ENCODE peak calls at places on chromosomes 2 and 18, in five cellular contexts. Y is IMR-90, E is NB4, K is GM23248, B is gastrocnemius medialis. Q is an unnamed sample.
A peak's percentile ranks its signal among the peaks of the same experiment; 100 is the strongest.

GRCh38 chr2:138180691-138181386 is 216.6 kb downstream of the HNMT start:
- DNase-seq in Y (no peak), B (no peak), K (no peak), E (no peak), Q (no peak)

GRCh38 chr2:224793961-224794360 is 77.8 kb upstream of the CCDC195 start:
- DNase-seq in Y (no peak), E (no peak), K (peak; percentile 82), B (no peak), Q (no peak)

GRCh38 chr18:67354091-67354490 is 162.4 kb downstream of the DSEL start:
- DNase-seq in B (no peak), K (no peak), Y (no peak), E (no peak), Q (no peak)

GRCh38 chr2:2846379-2847130 is 515.5 kb upstream of the MYT1L start:
- DNase-seq in B (peak; percentile 86), E (no peak), Y (no peak), K (no peak), Q (peak; percentile 62)

GRCh38 chr2:232889876-232890401 is 19.9 kb downstream of the SNORC start:
- DNase-seq in E (no peak), K (no peak), B (no peak), Y (no peak), Q (peak; percentile 52)

GRCh38 chr2:181778621-181779195 is 98.4 kb upstream of the NEUROD1 start:
- DNase-seq in Y (peak; percentile 25), B (no peak), K (peak; percentile 15), E (no peak), Q (no peak)

GRCh38 chr2:175414872-175415487 is 233.5 kb upstream of the ATP5MC3 start:
- DNase-seq in K (peak; percentile 67), Y (peak; percentile 54), E (peak; percentile 90), B (peak; percentile 5), Q (peak; percentile 61)

GRCh38 chr18:4068552-4069158 is 386.5 kb downstream of the DLGAP1 start:
- DNase-seq in Y (peak; percentile 56), B (no peak), K (peak; percentile 52), E (peak; percentile 46), Q (no peak)

GRCh38 chr2:120613742-120614481 is 121.8 kb upstream of the GLI2 start:
- DNase-seq in E (no peak), K (peak; percentile 22), B (no peak), Y (peak; percentile 84), Q (no peak)

GRCh38 chr18:47992266-47992665 is 61.8 kb upstream of the SMAD2 start:
- DNase-seq in B (no peak), K (no peak), E (no peak), Y (no peak), Q (no peak)

GRCh38 chr18:23668731-23669130 is 6.0 kb upstream of the ANKRD29 start:
- DNase-seq in E (no peak), Y (no peak), B (no peak), K (peak; percentile 20), Q (no peak)

GRCh38 chr2:134142903-134143302 is 111.0 kb upstream of the MGAT5 start:
- DNase-seq in E (no peak), Y (peak; percentile 39), K (peak; percentile 29), B (no peak), Q (no peak)

GRCh38 chr2:64311948-64312621 is 141.9 kb upstream of the LGALSL start:
- DNase-seq in Y (peak; percentile 78), E (peak; percentile 64), B (peak; percentile 65), K (peak; percentile 97), Q (peak; percentile 86)

GRCh38 chr2:98880266-98881152 is 55.5 kb downstream of the CRACDL start:
- DNase-seq in B (no peak), K (no peak), E (no peak), Y (no peak), Q (peak; percentile 49)

GRCh38 chr18:73164430-73164829 is 296.6 kb upstream of the NETO1 start:
- DNase-seq in B (no peak), E (no peak), Y (no peak), K (no peak), Q (no peak)

GRCh38 chr2:159744363-159744762 is 32.1 kb downstream of the MARCHF7 start:
- DNase-seq in Y (peak; percentile 56), K (no peak), E (no peak), B (no peak), Q (no peak)

GRCh38 chr18:59927246-59927825 is 27.5 kb downstream of the PMAIP1 start:
- DNase-seq in E (no peak), Y (peak; percentile 66), K (peak; percentile 25), B (no peak), Q (no peak)

GRCh38 chr2:176817061-176817565 is 395.5 kb upstream of the HNRNPA3 start:
- DNase-seq in K (peak; percentile 24), Y (no peak), B (no peak), E (no peak), Q (no peak)

GRCh38 chr2:223563462-223563861 is 38.7 kb downstream of the SCG2 start:
- DNase-seq in B (no peak), K (peak; percentile 90), E (peak; percentile 30), Y (peak; percentile 89), Q (no peak)

GRCh38 chr2:111201214-111201613 is 80.5 kb downstream of the BCL2L11 start:
- DNase-seq in K (no peak), E (no peak), B (no peak), Y (no peak), Q (no peak)

GRCh38 chr18:33924576-33924975 is 300.1 kb downstream of the NOL4 start:
- DNase-seq in B (no peak), E (no peak), Y (no peak), K (no peak), Q (no peak)

GRCh38 chr2:37916512-37917082 is 8.5 kb upstream of the RMDN2 start:
- DNase-seq in E (no peak), Y (peak; percentile 96), B (peak; percentile 17), K (peak; percentile 99), Q (no peak)

GRCh38 chr2:140528982-140529381 is 1601.8 kb downstream of the LRP1B start:
- DNase-seq in E (no peak), B (no peak), Y (no peak), K (no peak), Q (no peak)

GRCh38 chr2:241218131-241219029 is 29.9 kb downstream of the ANO7 start:
- DNase-seq in K (peak; percentile 70), B (no peak), Y (peak; percentile 31), E (peak; percentile 61), Q (peak; percentile 77)

GRCh38 chr2:136246086-136246669 is 128.2 kb upstream of the CXCR4 start:
- DNase-seq in B (no peak), Y (peak; percentile 4), E (peak; percentile 95), K (peak; percentile 58), Q (peak; percentile 79)

GRCh38 chr2:185738679-185739472 is at the start of gene FSIP2:
- DNase-seq in Y (peak; percentile 9), E (peak; percentile 63), B (no peak), K (peak; percentile 47), Q (peak; percentile 72)

GRCh38 chr2:118881490-118882129 is 34.2 kb upstream of the EN1 start:
- DNase-seq in K (peak; percentile 67), Y (peak; percentile 20), B (peak; percentile 16), E (peak; percentile 70), Q (peak; percentile 75)

GRCh38 chr18:40534748-40535147 is 1420.3 kb upstream of the PIK3C3 start:
- DNase-seq in E (no peak), B (no peak), K (peak; percentile 10), Y (peak; percentile 61), Q (no peak)

GRCh38 chr2:206096876-206097275 is 10.9 kb upstream of the INO80D start:
- DNase-seq in B (no peak), E (no peak), K (no peak), Y (no peak), Q (no peak)

GRCh38 chr2:220269421-220269820 is 642.0 kb downstream of the SLC4A3 start:
- DNase-seq in B (no peak), K (no peak), E (no peak), Y (no peak), Q (no peak)

GRCh38 chr2:134988994-134989605 is 58.1 kb downstream of the MAP3K19 start:
- DNase-seq in B (no peak), E (peak; percentile 59), K (peak; percentile 53), Y (peak; percentile 50), Q (no peak)

GRCh38 chr2:233053928-233054774 is 6.0 kb upstream of the INPP5D start:
- DNase-seq in B (no peak), E (peak; percentile 70), Y (peak; percentile 23), K (peak; percentile 61), Q (peak; percentile 85)

GRCh38 chr2:224881846-224882245 is 160.4 kb downstream of the DOCK10 start:
- DNase-seq in K (peak; percentile 29), B (no peak), E (no peak), Y (peak; percentile 8), Q (no peak)

GRCh38 chr2:2645162-2645855 is 314.2 kb upstream of the MYT1L start:
- DNase-seq in K (no peak), E (no peak), Y (no peak), B (no peak), Q (no peak)

GRCh38 chr2:191220671-191221070 is 24.5 kb upstream of the MYO1B start:
- DNase-seq in Y (no peak), E (peak; percentile 64), K (no peak), B (no peak), Q (no peak)

GRCh38 chr2:63488118-63488713 is 100.1 kb downstream of the WDPCP start:
- DNase-seq in Y (peak; percentile 46), K (peak; percentile 58), B (no peak), E (peak; percentile 45), Q (no peak)

GRCh38 chr2:238320648-238321281 is 447 bp downstream of the TRAF3IP1 start:
- DNase-seq in K (peak; percentile 67), B (no peak), E (peak; percentile 34), Y (peak; percentile 8), Q (no peak)

GRCh38 chr2:130875935-130876334 is 39.2 kb downstream of the ARHGEF4 start:
- DNase-seq in Y (no peak), B (no peak), E (no peak), K (no peak), Q (peak; percentile 26)
- H3K4me3 ChIP-seq in Y (no peak overlapping the region), B (no peak overlapping the region), E (no peak overlapping the region), K (no peak overlapping the region), Q (no peak overlapping the region)

DNA sequence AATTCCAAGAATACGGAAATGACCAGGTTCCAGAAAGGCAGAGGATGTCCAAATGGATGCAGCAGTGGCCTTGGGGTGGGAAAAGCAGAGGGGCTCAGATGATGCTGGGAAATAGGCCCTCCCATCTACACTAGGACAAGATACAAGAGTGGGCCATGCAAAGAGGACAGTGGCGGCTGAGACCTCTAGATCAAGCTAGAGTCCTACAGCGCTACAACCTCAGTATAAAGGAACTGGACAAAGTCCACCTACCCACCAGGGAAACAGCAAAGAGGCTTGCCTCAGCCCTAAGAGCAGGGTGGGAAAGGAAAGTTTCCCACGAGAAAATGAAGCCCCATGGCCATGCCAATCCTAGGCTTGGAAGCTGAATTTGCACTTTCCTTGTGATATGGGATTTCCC is 282.2 kb downstream of the MREG start:
- DNase-seq in E (no peak), Y (no peak), B (no peak), K (no peak), Q (no peak)
- H3K4me3 ChIP-seq in E (no peak overlapping the region), Y (no peak overlapping the region), B (no peak overlapping the region), K (no peak overlapping the region), Q (no peak overlapping the region)

GRCh38 chr2:70204452-70204851 is 13.6 kb upstream of the C2orf42 start:
- DNase-seq in E (no peak), K (no peak), Y (no peak), B (no peak), Q (no peak)
- H3K4me3 ChIP-seq in E (no peak overlapping the region), K (no peak overlapping the region), Y (no peak overlapping the region), B (no peak overlapping the region), Q (no peak overlapping the region)

GRCh38 chr18:58446661-58447060 is 182.2 kb downstream of the ALPK2 start:
- DNase-seq in B (peak; percentile 33), K (no peak), E (no peak), Y (no peak), Q (no peak)
- H3K4me3 ChIP-seq in B (no peak overlapping the region), K (no peak overlapping the region), E (no peak overlapping the region), Y (no peak overlapping the region), Q (no peak overlapping the region)

GRCh38 chr2:58401936-58402335 is 160.8 kb upstream of the FANCL start:
- DNase-seq in E (no peak), Y (no peak), K (no peak), B (no peak), Q (no peak)
- H3K4me3 ChIP-seq in E (no peak overlapping the region), Y (no peak overlapping the region), K (no peak overlapping the region), B (no peak overlapping the region), Q (no peak overlapping the region)